ENCODE peak calls at places on chromosomes 5 and 9, in five cellular contexts. Y is OCI-LY7, H is fibroblast of lung, G is endothelial cell of umbilical vein, E is hepatocyte. C is an unnamed sample.

GRCh38 chr9:88313364-88314220 is 74.7 kb upstream of the SPIN1 start:
- DNase-seq in E (no peak), Y (no peak), G (no peak), H (no peak), C (no peak)

GRCh38 chr9:107585465-107585864 is 95.9 kb upstream of the KLF4 start:
- DNase-seq in G (no peak), H (no peak), Y (no peak), E (no peak), C (no peak)

GRCh38 chr5:77235881-77236560 is 25.5 kb downstream of the PDE8B start:
- DNase-seq in E (no peak), G (no peak), H (no peak), Y (no peak), C (no peak)

GRCh38 chr5:150131978-150132694 is 23.5 kb downstream of the PDGFRB start:
- DNase-seq in G (no peak), E (no peak), H (peak; percentile 63), Y (no peak), C (no peak)

GRCh38 chr5:94375801-94376200 is 242.6 kb downstream of the KIAA0825 start:
- DNase-seq in Y (no peak), G (peak; percentile 3), E (no peak), H (no peak), C (no peak)

GRCh38 chr5:39219433-39219832 is at the start of gene FYB1:
- DNase-seq in Y (no peak), H (peak; percentile 12), E (no peak), G (no peak), C (no peak)

GRCh38 chr9:92196909-92197308 is 81.7 kb upstream of the SPTLC1 start:
- DNase-seq in E (peak; percentile 57), Y (no peak), H (peak; percentile 37), G (no peak), C (no peak)

GRCh38 chr5:109630109-109630508 is 59.6 kb upstream of the MAN2A1 start:
- DNase-seq in Y (no peak), G (no peak), H (peak; percentile 33), E (no peak), C (no peak)

GRCh38 chr5:113682497-113683136 is 169.1 kb downstream of the YTHDC2 start:
- DNase-seq in Y (no peak), E (no peak), G (peak; percentile 18), H (peak; percentile 15), C (no peak)

GRCh38 chr5:8413975-8414374 is 545.0 kb downstream of the MTRR start:
- DNase-seq in E (no peak), Y (no peak), H (no peak), G (no peak), C (no peak)

GRCh38 chr5:176470539-176470938 is 22.4 kb downstream of the FAF2 start:
- DNase-seq in H (no peak), Y (no peak), G (no peak), E (no peak), C (no peak)

GRCh38 chr5:38292228-38292627 is 33.9 kb downstream of the EGFLAM start:
- DNase-seq in E (no peak), Y (no peak), G (no peak), H (no peak), C (no peak)

GRCh38 chr9:133238272-133238850 is 29.3 kb upstream of the OBP2B start:
- DNase-seq in Y (no peak), H (peak; percentile 6), G (peak; percentile 47), E (peak; percentile 86), C (no peak)
- H2AFZ ChIP-seq in Y (no peak overlapping the region), H (peak overlapping the region; percentile 78), G (peak overlapping the region; percentile 67), E (peak overlapping the region; percentile 83), C (peak overlapping the region; percentile 57)

GRCh38 chr5:142012186-142012785 is 541 bp downstream of the GNPDA1 start:
- DNase-seq in Y (peak; percentile 76), H (peak; percentile 47), G (peak; percentile 52), E (peak; percentile 48), C (no peak)

GRCh38 chr5:142012792-142013388 is at the start of gene GNPDA1:
- DNase-seq in Y (peak; percentile 84), E (peak; percentile 94), G (peak; percentile 67), H (peak; percentile 67), C (no peak)

GRCh38 chr5:142009886-142010285 is 2.9 kb downstream of the GNPDA1 start:
- DNase-seq in H (no peak), E (no peak), G (no peak), Y (no peak), C (no peak)

GRCh38 chr5:142013734-142014495 is 1.1 kb upstream of the GNPDA1 start:
- DNase-seq in H (peak; percentile 46), E (peak; percentile 61), Y (no peak), G (peak; percentile 62), C (no peak)

GRCh38 chr5:142011572-142012185 is 1.1 kb downstream of the GNPDA1 start:
- DNase-seq in Y (no peak), E (no peak), G (no peak), H (no peak), C (no peak)
- H3K4me3 ChIP-seq in Y (peak overlapping the region; percentile 87), E (peak overlapping the region; percentile 73), G (no peak overlapping the region), H (peak overlapping the region; percentile 81), C (no peak overlapping the region)

DNA sequence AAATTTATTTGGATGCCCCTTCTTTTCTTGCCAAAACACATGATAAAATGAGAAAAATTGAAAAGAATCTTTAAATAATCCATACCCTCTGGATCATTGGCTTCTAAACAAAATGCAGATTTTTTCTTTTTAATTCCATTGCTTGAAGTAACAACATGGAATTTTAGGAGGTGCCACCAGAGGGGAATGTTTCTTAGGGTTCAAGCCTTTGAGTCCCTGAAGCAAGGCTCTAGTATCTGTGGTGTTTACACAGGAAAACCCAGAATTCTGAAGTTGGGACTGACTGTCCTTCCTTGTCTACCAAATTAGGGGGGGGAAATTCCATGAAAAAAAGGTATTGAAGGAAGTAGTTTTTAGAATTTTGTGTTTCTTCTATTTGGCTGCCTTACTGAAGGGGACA is 69.4 kb downstream of the LMNB1 start:
- DNase-seq in E (no peak), Y (no peak), G (peak; percentile 35), H (peak; percentile 52), C (no peak)
- TF ChIP-seq CTCF in E (no peak), Y (no peak), G (peak; percentile 11), H (peak; percentile 20), C (no peak)

DNA sequence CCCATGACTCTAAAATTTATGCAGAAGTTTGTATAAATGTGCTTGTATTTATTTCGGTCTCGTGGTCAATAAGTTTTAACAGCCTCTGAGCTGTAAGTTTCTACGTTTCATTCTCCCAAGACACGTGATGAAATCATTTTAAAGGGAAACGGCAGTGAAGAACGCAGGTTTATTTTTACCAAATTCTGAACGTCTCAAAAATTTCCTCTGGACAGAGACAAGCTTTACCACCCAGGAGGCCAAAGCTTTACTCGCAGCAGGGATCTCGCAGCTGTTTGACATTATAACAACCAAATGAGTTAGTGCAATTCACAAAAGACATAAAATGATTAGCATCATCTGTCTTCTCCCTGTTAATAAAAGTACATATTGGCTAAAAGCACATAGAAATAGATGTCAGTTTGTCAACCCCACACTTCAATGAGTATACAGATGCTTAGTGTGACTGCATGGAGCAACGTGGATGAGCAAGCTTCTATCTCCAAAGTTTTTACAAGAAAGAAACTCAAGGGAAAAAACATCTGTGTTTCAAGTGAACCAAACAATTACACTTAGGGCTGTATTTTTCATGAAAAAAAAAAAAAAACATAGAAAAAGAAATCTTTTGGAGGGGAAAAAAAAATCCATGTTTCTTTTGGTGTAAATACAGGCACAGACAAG is 2.5 kb downstream of the SEMA5A start:
- DNase-seq in G (no peak), E (no peak), Y (no peak), H (peak; percentile 20), C (no peak)
- H2AFZ ChIP-seq in G (no peak overlapping the region), E (no peak overlapping the region), Y (no peak overlapping the region), H (peak overlapping the region; percentile 40), C (no peak overlapping the region)

DNA sequence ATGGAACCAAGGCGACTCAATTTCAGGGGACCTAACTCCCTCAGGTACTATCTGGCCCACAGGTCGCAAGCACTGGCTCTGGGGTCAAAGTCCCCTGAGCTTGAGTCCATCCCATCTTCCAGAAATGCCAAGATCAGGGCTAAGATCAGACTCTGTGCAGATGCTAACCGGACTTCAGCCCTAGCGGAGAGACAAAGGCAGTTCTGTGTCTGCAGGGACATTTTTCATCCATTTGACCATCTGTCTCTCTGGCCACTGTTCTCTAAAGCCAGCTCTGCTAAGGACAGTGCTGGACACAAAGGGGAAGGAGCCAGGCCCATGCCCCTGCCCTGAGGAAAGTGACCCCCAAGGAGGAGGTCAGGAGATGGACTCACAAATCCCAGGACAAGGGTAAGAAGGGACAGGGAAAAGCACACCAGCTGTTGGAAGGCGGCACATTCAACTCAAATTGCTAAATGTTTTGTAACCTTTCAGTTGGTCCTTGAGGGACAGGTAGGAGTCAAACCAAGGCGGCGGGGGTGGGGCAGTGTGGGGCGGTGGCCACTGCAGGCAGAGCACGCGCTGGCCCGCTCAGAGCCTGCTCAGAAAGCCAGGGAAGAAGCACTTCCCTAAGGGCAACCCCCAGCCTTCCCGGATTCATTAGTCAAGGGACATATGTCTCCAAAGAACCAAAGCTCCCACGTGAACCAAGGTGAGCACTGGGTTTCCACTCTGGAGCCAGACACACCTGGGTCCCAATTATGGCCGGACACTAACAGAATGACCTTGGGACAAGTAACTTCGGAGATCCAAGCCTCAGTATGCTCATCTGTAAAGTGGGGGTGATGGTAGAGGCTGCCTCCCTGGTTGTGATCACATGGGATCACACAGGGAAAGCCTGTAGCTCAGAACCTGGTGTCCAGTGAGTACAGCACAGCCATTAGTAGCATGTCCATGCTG is 42.8 kb downstream of the STK10 start:
- DNase-seq in E (no peak), H (no peak), Y (no peak), G (no peak), C (no peak)
- H3K4me3 ChIP-seq in E (no peak overlapping the region), H (no peak overlapping the region), Y (no peak overlapping the region), G (no peak overlapping the region), C (no peak overlapping the region)

DNA sequence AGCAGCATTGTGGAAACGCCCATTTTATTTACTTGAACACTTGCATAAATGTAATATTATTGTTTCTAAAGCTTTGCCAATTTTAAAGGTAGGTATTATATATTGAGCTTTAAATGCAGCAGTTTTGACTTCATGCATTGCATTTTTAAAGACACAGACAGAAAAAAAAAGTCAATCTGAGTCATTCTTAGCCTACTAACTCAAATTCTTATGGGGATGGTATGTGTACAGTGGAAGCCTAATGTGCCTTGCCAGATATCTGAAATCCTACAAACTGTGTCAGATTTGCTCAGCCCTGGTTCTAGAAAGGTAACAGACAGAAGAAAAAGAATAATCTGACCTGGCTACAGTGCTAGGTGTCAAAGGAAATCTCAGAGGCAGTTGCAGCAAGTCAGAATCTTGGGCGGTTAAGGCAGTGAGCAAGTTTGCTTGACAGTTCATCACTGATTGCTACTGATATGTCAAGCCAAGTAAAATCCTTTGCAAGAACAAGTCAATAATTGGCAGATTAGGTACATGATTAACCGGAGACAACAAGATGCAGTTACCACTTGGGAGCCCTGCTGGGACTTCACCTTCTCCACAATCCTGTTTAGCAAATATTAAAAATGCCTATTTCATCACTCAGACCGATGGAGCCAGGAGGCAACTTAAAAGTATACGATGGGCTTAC is 224.8 kb upstream of the WWC1 start:
- DNase-seq in Y (no peak), E (no peak), G (no peak), H (no peak), C (no peak)
- TF ChIP-seq CTCF in Y (no peak), E (no peak), G (no peak), H (no peak), C (no peak)

C was measured in keratinocyte.